ENCODE peak calls at places on chromosome 4, in four cellular contexts. V is H1, G is GM12878, S is HepG2. Q is an unnamed sample.

GRCh38 chr4:89357787-89358186 is 50.2 kb upstream of the GPRIN3 start:
- DNase-seq in G (no peak), S (no peak), V (no peak), Q (no peak)

GRCh38 chr4:25485104-25485503 is 108.0 kb downstream of the ANAPC4 start:
- DNase-seq in S (no peak), V (no peak), G (no peak), Q (no peak)

GRCh38 chr4:7431696-7432530 is 2.8 kb downstream of the PSAPL1 start:
- DNase-seq in G (no peak), V (no peak), S (no peak), Q (no peak)

GRCh38 chr4:98728433-98728832 is 70.0 kb upstream of the TSPAN5 start:
- DNase-seq in V (no peak), G (no peak), S (no peak), Q (no peak)

GRCh38 chr4:147481577-147482109 is 746 bp downstream of the EDNRA start:
- DNase-seq in V (no peak), S (no peak), G (no peak), Q (peak)

GRCh38 chr4:113222431-113222979 is 173.1 kb downstream of the ANK2 start:
- DNase-seq in S (no peak), V (no peak), G (no peak), Q (no peak)

GRCh38 chr4:5999830-6000365 is 18.3 kb downstream of the C4orf50 start:
- DNase-seq in G (no peak), S (no peak), V (no peak), Q (no peak)

GRCh38 chr4:15318621-15319348 is 109.0 kb upstream of the C1QTNF7 start:
- DNase-seq in G (no peak), S (no peak), V (no peak), Q (no peak)

GRCh38 chr4:76740866-76741662 is 156.9 kb downstream of the SOWAHB start:
- DNase-seq in V (no peak), G (no peak), S (no peak), Q (no peak)

GRCh38 chr4:102180080-102180479 is 165.2 kb downstream of the SLC39A8 start:
- DNase-seq in V (no peak), S (no peak), G (no peak), Q (no peak)

GRCh38 chr4:127165971-127166370 is 466.8 kb upstream of the INTU start:
- DNase-seq in V (no peak), S (no peak), G (no peak), Q (no peak)

GRCh38 chr4:177696438-177696966 is 254.3 kb upstream of the AGA start:
- DNase-seq in S (no peak), V (peak), G (no peak), Q (peak)

GRCh38 chr4:112214397-112215264 is 17.0 kb upstream of the AP1AR start:
- DNase-seq in V (no peak), S (peak), G (no peak), Q (no peak)

GRCh38 chr4:161132715-161133425 is 1030.9 kb downstream of the FSTL5 start:
- DNase-seq in G (peak), S (no peak), V (no peak), Q (no peak)

GRCh38 chr4:69330345-69330744 is 50.1 kb downstream of the UGT2B28 start:
- DNase-seq in G (no peak), V (no peak), S (no peak), Q (no peak)

GRCh38 chr4:2861631-2862436 is 18.2 kb downstream of the ADD1 start:
- DNase-seq in S (no peak), V (no peak), G (no peak), Q (no peak)

GRCh38 chr4:144574004-144574403 is 72.0 kb upstream of the HHIP start:
- DNase-seq in V (no peak), G (no peak), S (no peak), Q (no peak)

GRCh38 chr4:144574509-144574908 is 71.4 kb upstream of the HHIP start:
- DNase-seq in S (no peak), V (no peak), G (no peak), Q (no peak)

GRCh38 chr4:144578681-144579080 is 67.3 kb upstream of the HHIP start:
- DNase-seq in S (no peak), G (no peak), V (no peak), Q (no peak)

GRCh38 chr4:144572660-144573059 is 73.3 kb upstream of the HHIP start:
- DNase-seq in V (no peak), S (peak), G (no peak), Q (no peak)

DNA sequence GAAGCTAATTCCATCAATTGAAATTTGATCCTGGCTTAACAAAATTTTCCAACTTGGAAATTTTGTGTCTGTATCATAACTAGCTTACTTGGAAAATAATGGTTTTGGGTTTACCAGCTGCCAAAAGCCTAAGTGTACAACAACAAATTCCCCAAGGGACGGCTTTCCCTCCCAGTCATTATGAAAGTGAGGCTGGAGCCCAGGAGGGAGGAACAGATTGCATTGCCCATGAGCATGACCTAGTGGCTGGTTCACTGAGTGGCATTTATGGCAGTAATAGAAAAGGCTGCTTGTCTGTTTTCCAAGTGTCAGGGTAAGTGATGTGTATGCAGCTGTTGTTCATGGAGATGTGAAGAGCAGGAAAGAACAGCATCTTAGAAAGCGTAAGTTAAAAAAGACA is 70.8 kb upstream of the HHIP start:
- DNase-seq in S (no peak), G (no peak), V (no peak), Q (no peak)
- TF ChIP-seq ZNF274 in S (no peak), G (no peak), V (no peak), Q (no peak)

GRCh38 chr4:153115322-153116100 is 88.7 kb upstream of the TRIM2 start:
- DNase-seq in G (peak), S (peak), V (no peak), Q (no peak)
- TF ChIP-seq ZNF274 in G (no peak), S (no peak), V (no peak), Q (no peak)

GRCh38 chr4:189002475-189002874 is 863.2 kb downstream of the TRIML1 start:
- DNase-seq in V (no peak), G (no peak), S (no peak), Q (no peak)

GRCh38 chr4:189001971-189002450 is 862.8 kb downstream of the TRIML1 start:
- DNase-seq in G (no peak), V (no peak), S (no peak), Q (no peak)

DNA sequence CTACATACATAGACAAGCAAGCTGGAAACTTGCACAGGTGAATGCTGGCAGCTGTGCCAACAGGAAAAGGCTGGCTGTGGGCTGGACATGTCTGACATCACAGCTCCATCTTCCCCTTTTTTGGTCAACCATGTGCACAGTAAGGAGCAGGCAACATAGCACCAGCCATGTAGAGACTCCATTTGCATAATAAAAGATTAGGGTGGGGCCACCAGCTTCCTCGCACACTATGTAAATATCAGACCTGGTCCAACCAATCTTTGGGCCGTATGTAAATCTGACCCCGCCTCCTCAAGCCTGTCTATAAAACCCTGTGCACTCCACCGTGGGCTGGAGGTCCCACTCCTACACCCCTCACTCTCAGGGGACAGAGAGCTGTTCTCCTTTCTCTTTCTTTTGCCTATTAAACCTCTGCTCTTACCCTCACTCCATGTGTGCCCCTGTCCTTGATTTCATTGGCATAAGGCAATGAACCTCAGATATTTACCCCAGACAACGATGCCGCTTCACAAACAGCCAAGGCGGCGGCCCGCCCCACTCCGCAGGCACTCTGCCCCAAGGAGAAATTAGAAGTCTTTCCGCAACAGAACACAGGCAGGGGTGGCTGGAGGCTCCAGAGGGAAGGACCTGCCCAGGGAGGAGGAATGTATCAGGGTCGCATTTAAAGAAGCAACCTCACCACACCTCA is 862.2 kb downstream of the TRIML1 start:
- DNase-seq in S (no peak), G (no peak), V (no peak), Q (no peak)
- TF ChIP-seq ZNF274 in S (no peak), G (no peak), V (no peak), Q (no peak)

GRCh38 chr4:74793757-74794340 is 474 bp downstream of the BTC start:
- DNase-seq in G (no peak), S (peak), V (peak), Q (peak)
- TF ChIP-seq ZNF274 in G (no peak), S (no peak), V (no peak), Q (no peak)

GRCh38 chr4:122364700-122365404 is 14.0 kb upstream of the ADAD1 start:
- DNase-seq in G (no peak), S (peak), V (no peak), Q (peak)
- TF ChIP-seq ZNF274 in G (no peak), S (no peak), V (no peak), Q (no peak)

DNA sequence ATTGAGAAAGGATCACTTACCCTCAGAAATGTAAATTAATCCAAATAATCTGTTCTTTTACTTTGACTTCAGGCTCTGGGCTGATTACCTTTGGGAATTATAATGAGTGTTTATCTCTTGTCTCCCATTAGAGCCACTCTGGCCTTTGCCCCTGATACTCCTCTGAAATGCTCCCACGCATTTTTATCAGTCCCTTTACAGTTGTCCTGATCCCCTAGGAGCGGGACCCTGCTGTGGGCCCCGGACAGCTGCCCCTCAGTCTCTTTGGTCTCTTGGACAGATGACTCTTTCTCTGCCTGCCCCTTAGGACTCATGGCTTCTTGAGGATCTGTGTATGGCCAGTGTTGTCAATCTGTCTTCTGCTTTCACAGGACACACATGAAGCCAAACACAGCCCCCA is 1.0 kb upstream of the TRIM75 start:
- DNase-seq in V (no peak), G (no peak), S (no peak), Q (no peak)
- TF ChIP-seq ZNF274 in V (no peak), G (no peak), S (no peak), Q (no peak)

GRCh38 chr4:167966161-167966560 is 126.2 kb upstream of the ANXA10 start:
- DNase-seq in G (no peak), V (no peak), S (no peak), Q (no peak)
- TF ChIP-seq ZNF274 in G (no peak), V (no peak), S (no peak), Q (no peak)

DNA sequence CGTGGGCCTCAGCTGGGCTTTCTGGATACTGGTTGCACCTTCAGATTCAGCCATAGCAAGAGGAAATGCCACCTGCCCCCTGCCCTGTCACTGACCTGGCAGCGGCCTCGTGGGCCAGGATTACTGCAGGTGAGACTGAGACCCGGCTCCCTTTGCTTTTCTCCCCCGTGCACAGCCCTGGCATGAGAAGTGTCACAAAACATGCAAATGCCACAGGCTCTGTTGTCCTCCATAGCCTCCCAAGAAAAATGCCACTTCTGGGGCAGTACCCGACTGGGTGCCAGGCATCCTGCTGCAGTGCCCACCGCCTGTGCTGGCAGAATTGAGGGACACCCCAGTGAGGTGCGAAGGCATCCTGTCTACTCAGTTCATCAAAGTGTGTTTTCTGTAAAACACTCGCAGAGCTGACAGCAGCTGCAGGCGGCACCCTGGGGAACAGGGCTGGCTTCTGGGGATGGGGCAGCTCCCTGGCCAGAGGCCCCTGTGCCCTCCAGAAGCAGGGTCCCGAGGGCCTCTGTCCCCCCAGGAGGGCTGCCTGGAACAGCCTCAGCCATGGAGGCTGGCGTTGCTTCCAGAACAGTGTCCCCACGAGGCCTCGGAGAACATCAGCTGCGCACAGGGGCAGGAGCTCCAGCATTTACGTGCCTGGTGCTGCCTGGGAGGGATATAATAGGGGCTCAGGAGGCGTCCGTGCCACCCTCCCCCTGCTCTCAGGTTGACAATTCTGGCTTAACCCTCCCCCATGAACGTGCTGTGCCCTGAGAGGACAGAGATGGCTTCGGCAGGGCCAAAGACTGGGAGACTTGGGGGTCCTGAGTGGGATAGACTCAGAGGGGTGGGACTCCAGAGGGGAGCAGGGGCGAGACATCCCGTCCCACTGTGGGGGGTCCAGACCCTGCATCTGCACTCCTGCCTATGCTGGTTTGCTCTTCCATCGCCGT is 99.5 kb upstream of the NKX1-1 start:
- DNase-seq in S (no peak), G (no peak), V (no peak), Q (no peak)
- TF ChIP-seq ZNF274 in S (no peak), G (no peak), V (no peak), Q (no peak)

DNA sequence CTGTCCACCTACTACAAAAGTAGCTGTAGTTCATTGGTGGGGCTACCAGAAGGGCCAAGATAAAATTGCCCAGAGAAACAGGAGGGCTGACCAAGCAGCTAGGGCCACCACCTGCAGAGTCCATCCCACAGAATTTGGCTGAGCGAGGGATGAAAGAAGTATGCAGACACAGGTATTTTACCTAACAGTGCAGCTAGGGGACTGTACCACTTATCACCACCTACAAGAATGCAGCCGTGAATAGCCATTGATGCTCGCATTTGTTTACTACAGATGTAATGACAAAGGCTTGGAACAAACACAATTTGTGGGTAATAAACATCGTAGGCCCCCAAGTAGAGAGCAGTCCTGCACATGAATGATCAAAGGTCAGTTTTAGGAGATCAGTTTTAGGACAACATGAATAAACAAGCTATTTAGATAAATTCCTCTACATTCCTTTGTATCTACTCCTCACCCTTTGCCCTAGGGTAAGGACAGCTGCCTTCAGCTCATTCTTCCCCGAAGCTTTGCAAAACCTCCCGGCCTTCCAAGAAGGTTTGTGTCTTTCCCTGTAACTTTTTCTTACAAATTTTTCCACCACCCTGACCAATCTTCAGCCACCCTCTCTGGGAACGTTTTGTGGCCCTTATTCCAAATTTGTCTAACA is 49.5 kb downstream of the ZNF718 start:
- DNase-seq in G (no peak), S (no peak), V (peak), Q (peak)
- TF ChIP-seq ZNF274 in G (no peak), S (no peak), V (no peak), Q (no peak)

Q was measured in NT2/D1.